ENCODE peak calls at places on chromosomes 2 and 18, in eight cellular contexts. A is myocyte, O is fibroblast of pulmonary artery, B is retinal pigment epithelial cell, C is T-helper 2 cell, Z is DMS53, W is hippocampal formation, P is psoas muscle. K is an unnamed sample.

GRCh38 chr18:61333746-61334490 is 688 bp downstream of the CDH20 start:
- DNase-seq in P (no peak), W (peak; percentile 79), Z (peak; percentile 80), A (no peak), B (no peak), C (no peak), O (no peak), K (no peak)

GRCh38 chr2:42072349-42073118 is 24.7 kb downstream of the PKDCC start:
- DNase-seq in W (no peak), C (no peak), P (peak; percentile 95), A (peak; percentile 98), O (no peak), Z (peak; percentile 72), B (no peak), K (no peak)

GRCh38 chr2:239006886-239007285 is 159.0 kb downstream of the TWIST2 start:
- DNase-seq in W (no peak), A (no peak), P (no peak), O (peak; percentile 6), C (no peak), B (no peak), Z (no peak), K (no peak)

GRCh38 chr2:220270506-220271070 is 643.2 kb downstream of the SLC4A3 start:
- DNase-seq in O (no peak), W (no peak), P (no peak), Z (no peak), A (no peak), C (no peak), B (no peak), K (no peak)

GRCh38 chr18:9705183-9705864 is 2.8 kb upstream of the RAB31 start:
- DNase-seq in C (no peak), P (no peak), Z (peak; percentile 30), B (no peak), A (no peak), O (peak; percentile 62), W (no peak), K (no peak)

GRCh38 chr2:120797421-120798289 is 62.0 kb downstream of the GLI2 start:
- DNase-seq in B (no peak), O (no peak), P (no peak), A (no peak), Z (no peak), C (no peak), W (no peak), K (no peak)

GRCh38 chr2:235960011-235960715 is 208.0 kb downstream of the GBX2 start:
- DNase-seq in O (no peak), W (no peak), Z (no peak), B (no peak), P (no peak), A (peak; percentile 37), C (no peak), K (no peak)

GRCh38 chr2:8720741-8721140 is 38.9 kb downstream of the ID2 start:
- DNase-seq in C (no peak), O (no peak), P (no peak), A (no peak), Z (no peak), W (no peak), B (no peak), K (no peak)

GRCh38 chr2:201482543-201482942 is 31.0 kb downstream of the STRADB start:
- DNase-seq in O (no peak), B (no peak), Z (no peak), P (peak; percentile 62), A (no peak), W (no peak), C (no peak), K (no peak)

GRCh38 chr2:2229898-2230817 is 100.9 kb downstream of the MYT1L start:
- DNase-seq in Z (no peak), O (no peak), C (no peak), P (no peak), W (peak; percentile 21), B (no peak), A (peak; percentile 37), K (no peak)

GRCh38 chr2:235263205-235264120 is 230.4 kb upstream of the AGAP1 start:
- DNase-seq in A (peak; percentile 82), Z (peak; percentile 96), C (no peak), P (peak; percentile 87), O (peak; percentile 91), B (no peak), W (peak; percentile 47), K (peak; percentile 55)